ENCODE peak calls at places on chromosomes 2 and 18, in seven cellular contexts. V is tibial artery, H is heart left ventricle, B is adipocyte, T is lung, W is PC-9, I is left ventricle myocardium inferior. G is an unnamed sample.

GRCh38 chr2:196967126-196967525 is 40.6 kb upstream of the PGAP1 start:
- DNase-seq in B (peak; percentile 57), T (no peak), H (no peak), W (no peak), V (no peak), I (no peak), G (no peak)

GRCh38 chr2:191245869-191246531 is 796 bp downstream of the MYO1B start:
- DNase-seq in B (peak; percentile 83), T (peak; percentile 83), V (peak; percentile 41), I (peak; percentile 77), H (peak; percentile 77), W (peak; percentile 50), G (peak; percentile 86)

GRCh38 chr2:7796200-7796563 is 879.0 kb downstream of the RNF144A start:
- DNase-seq in W (peak; percentile 8), B (no peak), I (no peak), V (no peak), T (no peak), H (no peak), G (peak; percentile 26)

GRCh38 chr2:17084882-17085281 is 419.2 kb upstream of the CYRIA start:
- DNase-seq in B (peak; percentile 37), W (no peak), H (no peak), T (no peak), V (no peak), I (no peak), G (no peak)

GRCh38 chr2:173834124-173834523 is 131.0 kb downstream of the SP3 start:
- DNase-seq in I (no peak), W (no peak), B (no peak), V (no peak), T (no peak), H (no peak), G (no peak)

GRCh38 chr2:177001334-177001733 is 211.3 kb upstream of the HNRNPA3 start:
- DNase-seq in V (no peak), I (no peak), H (no peak), B (no peak), T (no peak), W (no peak), G (no peak)

GRCh38 chr2:69308338-69308737 is 78.7 kb downstream of the GFPT1 start:
- DNase-seq in B (no peak), I (no peak), T (no peak), V (no peak), W (no peak), H (no peak), G (no peak)

GRCh38 chr2:240569523-240569997 is 1.3 kb downstream of the RNPEPL1 start:
- DNase-seq in B (no peak), H (peak; percentile 18), I (peak; percentile 16), W (no peak), V (peak; percentile 18), T (no peak), G (no peak)

GRCh38 chr18:13134551-13135401 is 83.8 kb upstream of the LDLRAD4 start:
- DNase-seq in B (no peak), H (no peak), V (no peak), T (no peak), I (no peak), W (no peak), G (no peak)

GRCh38 chr2:125711081-125711480 is 944.9 kb upstream of the GYPC start:
- DNase-seq in T (no peak), B (no peak), I (no peak), H (no peak), W (no peak), V (no peak), G (no peak)

GRCh38 chr2:181627545-181627944 is 29.4 kb downstream of the CERKL start:
- DNase-seq in I (no peak), H (no peak), B (peak; percentile 51), V (no peak), W (no peak), T (no peak), G (no peak)

GRCh38 chr18:47953471-47953931 is 23.0 kb upstream of the SMAD2 start:
- DNase-seq in W (no peak), T (peak; percentile 34), H (no peak), I (no peak), V (peak; percentile 66), B (peak; percentile 57), G (peak; percentile 82)

GRCh38 chr2:30664761-30665358 is 142.4 kb downstream of the CAPN13 start:
- DNase-seq in W (peak; percentile 86), T (peak; percentile 24), V (no peak), I (no peak), H (no peak), B (peak; percentile 92), G (peak; percentile 90)

GRCh38 chr18:48852292-48852691 is 98.5 kb downstream of the SMAD7 start:
- DNase-seq in W (no peak), B (no peak), V (no peak), T (no peak), I (no peak), H (no peak), G (no peak)

GRCh38 chr2:220811115-220811514 is 761.0 kb downstream of the EPHA4 start:
- DNase-seq in V (no peak), I (no peak), W (peak; percentile 65), B (no peak), H (no peak), T (no peak), G (no peak)

GRCh38 chr2:124778076-124778475 is 753.0 kb downstream of the CNTNAP5 start:
- DNase-seq in B (no peak), T (no peak), I (no peak), H (no peak), W (no peak), V (no peak), G (peak; percentile 74)

GRCh38 chr2:142585785-142586184 is 291.7 kb upstream of the KYNU start:
- DNase-seq in W (no peak), T (no peak), V (no peak), H (no peak), I (no peak), B (no peak), G (no peak)

GRCh38 chr2:26034597-26035067 is 748 bp downstream of the RAB10 start:
- DNase-seq in I (no peak), T (no peak), B (peak; percentile 58), V (no peak), W (peak; percentile 52), H (no peak), G (no peak)

GRCh38 chr2:133086176-133086575 is 416.2 kb upstream of the LYPD1 start:
- DNase-seq in I (no peak), T (no peak), W (no peak), B (no peak), V (no peak), H (no peak), G (no peak)

GRCh38 chr2:20496477-20496876 is 49.6 kb downstream of the RHOB start:
- DNase-seq in I (no peak), W (peak; percentile 93), B (no peak), V (no peak), T (no peak), H (no peak), G (peak; percentile 11)

GRCh38 chr2:231642631-231643493 is 50.2 kb downstream of the TEX44 start:
- DNase-seq in T (peak; percentile 82), B (peak; percentile 97), H (peak; percentile 90), I (peak; percentile 86), V (peak; percentile 93), W (peak; percentile 98), G (peak; percentile 98)

GRCh38 chr2:12534646-12535263 is 182.0 kb upstream of the TRIB2 start:
- DNase-seq in B (peak; percentile 93), I (no peak), V (no peak), H (no peak), W (peak; percentile 95), T (no peak), G (peak; percentile 96)

GRCh38 chr2:159091981-159092380 is 123.5 kb downstream of the TANC1 start:
- DNase-seq in I (no peak), T (no peak), W (no peak), V (no peak), H (no peak), B (peak; percentile 40), G (no peak)

GRCh38 chr2:238684362-238685326 is 163.2 kb upstream of the TWIST2 start:
- DNase-seq in H (no peak), T (no peak), B (peak; percentile 97), V (peak; percentile 88), W (peak; percentile 94), I (no peak), G (peak; percentile 89)

GRCh38 chr2:132270255-132270654 is 108.5 kb upstream of the ANKRD30BL start:
- DNase-seq in W (no peak), V (no peak), H (no peak), I (no peak), B (no peak), T (no peak), G (no peak)

DNA sequence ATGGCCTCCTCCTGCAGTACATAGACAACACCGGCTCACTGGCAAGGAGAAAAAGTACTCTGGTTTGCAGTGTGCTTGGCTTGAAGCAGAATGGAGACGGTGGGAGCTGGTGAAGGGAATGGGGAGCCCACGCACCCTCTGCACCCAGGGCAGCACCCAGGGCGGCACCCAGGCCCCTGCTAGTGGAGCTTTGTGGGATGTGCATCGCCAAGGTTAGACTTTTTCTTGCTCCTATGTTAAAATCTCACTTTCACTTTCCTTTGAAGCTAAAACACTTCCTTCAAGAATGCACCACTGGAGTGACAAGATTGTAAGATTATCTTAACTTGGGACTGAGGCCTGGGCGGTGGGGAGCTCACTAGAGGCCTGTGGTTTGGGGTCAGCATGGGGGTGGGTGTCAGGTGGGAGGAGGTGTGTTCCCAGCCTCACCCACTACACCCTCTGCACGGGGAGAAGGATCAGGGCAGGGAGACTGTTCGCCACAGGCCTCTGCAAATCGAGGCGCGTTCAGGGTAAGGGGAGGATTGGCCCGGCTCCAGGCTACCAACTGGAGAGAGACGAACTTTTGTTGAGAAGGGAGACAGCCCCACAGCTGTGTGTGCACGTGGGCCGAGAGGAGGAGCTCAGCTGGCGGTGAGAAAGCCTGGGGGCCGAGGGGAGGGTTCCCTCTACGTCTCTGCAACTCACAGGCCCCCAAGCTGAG is 147.5 kb downstream of the KLHL29 start:
- DNase-seq in I (no peak), V (no peak), T (no peak), W (no peak), B (no peak), H (no peak), G (no peak)
- H3K4me3 ChIP-seq in I (no peak overlapping the region), V (no peak overlapping the region), T (no peak overlapping the region), W (no peak overlapping the region), B (no peak overlapping the region), H (no peak overlapping the region), G (no peak overlapping the region)

GRCh38 chr2:85425588-85425987 is 7.1 kb downstream of the SH2D6 start:
- DNase-seq in V (no peak), T (no peak), H (no peak), W (no peak), I (no peak), B (no peak), G (no peak)
- H3K27me3 ChIP-seq in V (no peaks in the 10 kb centered on the region), T (no peaks in the 10 kb centered on the region), H (no peaks in the 10 kb centered on the region), W (no peaks in the 10 kb centered on the region), I (no peaks in the 10 kb centered on the region), B (no peaks in the 10 kb centered on the region), G (no peaks in the 10 kb centered on the region)

DNA sequence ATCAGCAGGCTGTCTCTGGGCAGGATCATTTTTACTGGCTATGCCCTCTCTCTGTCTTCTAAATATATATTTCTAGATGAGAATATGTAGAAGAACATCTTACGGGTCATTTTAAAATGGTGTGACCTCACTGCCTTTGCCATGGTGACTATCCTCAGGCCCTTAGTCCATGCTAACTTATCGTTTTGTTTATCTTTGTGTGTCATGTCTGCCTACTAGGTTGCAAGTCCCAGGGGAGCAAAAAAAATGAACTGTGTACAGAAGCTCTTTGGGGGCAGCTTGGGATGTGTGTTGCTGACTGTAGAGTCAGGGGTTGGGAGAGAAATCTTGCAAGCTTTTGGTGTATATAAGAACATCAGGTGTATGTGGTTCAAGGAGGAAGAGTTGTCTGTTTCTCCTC is 11.0 kb downstream of the CPSF3 start:
- DNase-seq in V (no peak), W (no peak), I (no peak), B (no peak), T (no peak), H (no peak), G (no peak)
- H3K36me3 ChIP-seq in V (peaks cover 65% of the 10 kb centered on the region), W (peaks cover 58% of the 10 kb centered on the region), I (peaks cover 95% of the 10 kb centered on the region), B (peaks cover 77% of the 10 kb centered on the region), T (peaks cover 20% of the 10 kb centered on the region), H (peaks cover 18% of the 10 kb centered on the region), G (peaks cover 64% of the 10 kb centered on the region)

GRCh38 chr18:22999212-22999611 is 66.1 kb downstream of the RBBP8 start:
- DNase-seq in V (no peak), W (peak; percentile 50), T (no peak), I (no peak), H (no peak), B (peak; percentile 35), G (peak; percentile 21)
- H3K4me3 ChIP-seq in V (no peak overlapping the region), W (no peak overlapping the region), T (no peak overlapping the region), I (no peak overlapping the region), H (no peak overlapping the region), B (no peak overlapping the region), G (no peak overlapping the region)